ENCODE peak calls at places on chromosomes 1 and 21, in five cellular contexts. J is fibroblast of gingiva, P is T-helper 1 cell, U is tibial nerve, C is amniotic stem cell. K is an unnamed sample.

GRCh38 chr21:32216293-32216692 is 62.6 kb downstream of the MIS18A start:
- DNase-seq in J (no peak), P (no peak), U (no peak), C (no peak), K (no peak)

GRCh38 chr1:209603877-209604276 is 20.4 kb downstream of the CAMK1G start:
- DNase-seq in J (no peak), P (no peak), U (no peak), C (no peak), K (no peak)

GRCh38 chr1:160795951-160796383 is at the start of gene LY9:
- DNase-seq in J (no peak), P (peak; percentile 75), U (no peak), C (no peak), K (peak; percentile 67)

GRCh38 chr1:222060247-222060851 is 318.5 kb upstream of the DUSP10 start:
- DNase-seq in J (no peak), P (no peak), U (no peak), C (no peak), K (no peak)

GRCh38 chr1:156242738-156243137 is 754 bp downstream of the BGLAP start:
- DNase-seq in J (no peak), P (no peak), U (no peak), C (no peak), K (no peak)

GRCh38 chr1:59814901-59815825 is at the start of gene HOOK1:
- DNase-seq in J (no peak), P (no peak), U (no peak), C (no peak), K (peak; percentile 0)

GRCh38 chr21:17414766-17415165 is 98.1 kb upstream of the CXADR start:
- DNase-seq in J (peak; percentile 2), P (no peak), U (no peak), C (no peak), K (no peak)

GRCh38 chr1:55604749-55605148 is 389.6 kb upstream of the USP24 start:
- DNase-seq in J (peak; percentile 66), P (no peak), U (no peak), C (no peak), K (no peak)

GRCh38 chr1:74689800-74690696 is 16.5 kb upstream of the ERICH3 start:
- DNase-seq in J (peak; percentile 43), P (peak; percentile 18), U (no peak), C (peak; percentile 32), K (peak; percentile 8)

GRCh38 chr1:243496173-243496553 is 240.3 kb downstream of the SDCCAG8 start:
- DNase-seq in J (no peak), P (no peak), U (no peak), C (no peak), K (no peak)

GRCh38 chr1:14487671-14488070 is 110.8 kb upstream of the KAZN start:
- DNase-seq in J (no peak), P (no peak), U (no peak), C (no peak), K (no peak)

GRCh38 chr1:199474738-199475137 is 552.8 kb upstream of the NR5A2 start:
- DNase-seq in J (no peak), P (no peak), U (no peak), C (no peak), K (no peak)

GRCh38 chr1:24318988-24319863 is at the start of gene GRHL3:
- DNase-seq in J (no peak), P (no peak), U (no peak), C (no peak), K (no peak)

GRCh38 chr1:25650219-25650576 is 33.6 kb downstream of the MAN1C1 start:
- DNase-seq in J (peak; percentile 46), P (no peak), U (no peak), C (no peak), K (no peak)

GRCh38 chr1:165949335-165950130 is 122.1 kb downstream of the UCK2 start:
- DNase-seq in J (no peak), P (no peak), U (no peak), C (no peak), K (no peak)

GRCh38 chr1:26581287-26581651 is 51.7 kb downstream of the RPS6KA1 start:
- DNase-seq in J (no peak), P (no peak), U (no peak), C (no peak), K (no peak)

GRCh38 chr21:16589046-16589445 is 859.3 kb downstream of the USP25 start:
- DNase-seq in J (no peak), P (no peak), U (no peak), C (no peak), K (no peak)

GRCh38 chr1:247746391-247746935 is 1.5 kb downstream of the OR14A2 start:
- DNase-seq in J (no peak), P (no peak), U (no peak), C (no peak), K (no peak)

GRCh38 chr1:65195495-65196417 is 47.8 kb downstream of the AK4 start:
- DNase-seq in J (no peak), P (no peak), U (no peak), C (no peak), K (no peak)

GRCh38 chr1:227372662-227373061 is 54.4 kb upstream of the CDC42BPA start:
- DNase-seq in J (peak; percentile 75), P (no peak), U (no peak), C (peak; percentile 14), K (no peak)

GRCh38 chr1:152182942-152183341 is 23.9 kb upstream of the RPTN start:
- DNase-seq in J (peak; percentile 93), P (no peak), U (no peak), C (no peak), K (no peak)

GRCh38 chr1:245411245-245411644 is 256.5 kb downstream of the KIF26B start:
- DNase-seq in J (no peak), P (no peak), U (no peak), C (no peak), K (no peak)

GRCh38 chr21:41406340-41406739 is 19.7 kb upstream of the MX1 start:
- DNase-seq in J (no peak), P (no peak), U (no peak), C (no peak), K (no peak)

K was measured in CD4-positive, alpha-beta T cell.